ENCODE peak calls at places on chromosomes 7 and 10, in four cellular contexts. S, T, I and K are unnamed samples.

GRCh38 chr10:35420044-35420443 is 83.7 kb downstream of the CCNY start:
- DNase-seq in S (peak; percentile 60), T (no peak), I (no peak), K (no peak)

GRCh38 chr7:37832194-37832593 is 16.2 kb upstream of the NME8 start:
- DNase-seq in S (peak; percentile 8), T (no peak), I (no peak), K (no peak)

GRCh38 chr10:44198780-44199097 is 186.2 kb downstream of the CXCL12 start:
- DNase-seq in S (no peak), T (no peak), I (no peak), K (no peak)

GRCh38 chr7:39595102-39595620 is 28.2 kb upstream of the RALA start:
- DNase-seq in S (no peak), T (peak; percentile 16), I (no peak), K (no peak)

GRCh38 chr10:28906011-28906411 is 228.7 kb downstream of the BAMBI start:
- DNase-seq in S (no peak), T (no peak), I (no peak), K (no peak)

GRCh38 chr7:158658475-158658874 is 46.1 kb downstream of the NCAPG2 start:
- DNase-seq in S (no peak), T (no peak), I (no peak), K (no peak)

GRCh38 chr10:48466611-48467240 is 138.1 kb downstream of the ARHGAP22 start:
- DNase-seq in S (no peak), T (no peak), I (no peak), K (no peak)

GRCh38 chr10:117168729-117169128 is 28.6 kb upstream of the KCNK18 start:
- DNase-seq in S (no peak), T (no peak), I (no peak), K (peak; percentile 38)

GRCh38 chr10:15141136-15142067 is 27.1 kb downstream of the NMT2 start:
- DNase-seq in S (no peak), T (peak; percentile 20), I (no peak), K (no peak)

GRCh38 chr10:126147866-126148578 is 240.3 kb downstream of the ADAM12 start:
- DNase-seq in S (no peak), T (no peak), I (no peak), K (no peak)

GRCh38 chr10:132210766-132211165 is 24.0 kb downstream of the DPYSL4 start:
- DNase-seq in S (no peak), T (no peak), I (no peak), K (no peak)

GRCh38 chr10:67722113-67722512 is 26.1 kb upstream of the CTNNA3 start:
- DNase-seq in S (no peak), T (no peak), I (no peak), K (no peak)

GRCh38 chr10:124745257-124745656 is 1.1 kb upstream of the FAM53B start:
- DNase-seq in S (no peak), T (no peak), I (no peak), K (no peak)

GRCh38 chr7:16189026-16189715 is 232.2 kb downstream of the CRPPA start:
- DNase-seq in S (no peak), T (no peak), I (no peak), K (no peak)

GRCh38 chr7:85823379-85823778 is 636.5 kb upstream of the SEMA3D start:
- DNase-seq in S (no peak), T (no peak), I (no peak), K (no peak)

GRCh38 chr7:73715648-73716317 is 3.7 kb downstream of the STX1A start:
- DNase-seq in S (peak; percentile 99), T (peak; percentile 90), I (peak; percentile 87), K (no peak)

GRCh38 chr7:88758355-88759215 is 915 bp upstream of the ZNF804B start:
- DNase-seq in S (no peak), T (no peak), I (no peak), K (peak; percentile 37)

GRCh38 chr7:117619690-117620089 is 139.9 kb downstream of the CFTR start:
- DNase-seq in S (no peak), T (no peak), I (no peak), K (no peak)

GRCh38 chr7:86372262-86372661 is 271.4 kb upstream of the GRM3 start:
- DNase-seq in S (no peak), T (no peak), I (no peak), K (no peak)

GRCh38 chr10:59942556-59942955 is 36.2 kb upstream of the CCDC6 start:
- DNase-seq in S (no peak), T (no peak), I (no peak), K (no peak)

GRCh38 chr7:156731651-156732050 is 91.1 kb downstream of the RNF32 start:
- DNase-seq in S (no peak), T (no peak), I (no peak), K (no peak)

GRCh38 chr7:102431617-102432298 is 1.6 kb upstream of the ORAI2 start:
- DNase-seq in S (no peak), T (peak; percentile 29), I (no peak), K (no peak)

GRCh38 chr7:130421685-130422084 is 19.1 kb downstream of the CEP41 start:
- DNase-seq in S (no peak), T (no peak), I (no peak), K (no peak)

GRCh38 chr7:66790219-66790618 is 49.7 kb downstream of the RABGEF1 start:
- DNase-seq in S (no peak), T (no peak), I (no peak), K (no peak)

GRCh38 chr10:61662794-61663259 is at the start of gene CABCOCO1:
- DNase-seq in S (peak; percentile 72), T (no peak), I (no peak), K (peak; percentile 84)

GRCh38 chr10:113252650-113253560 is 299.9 kb upstream of the HABP2 start:
- DNase-seq in S (no peak), T (no peak), I (no peak), K (no peak)

GRCh38 chr7:13071999-13072398 is 384.6 kb downstream of the ARL4A start:
- DNase-seq in S (no peak), T (no peak), I (no peak), K (no peak)

GRCh38 chr7:150375662-150376521 is 3.2 kb upstream of the ZNF775 start:
- DNase-seq in S (no peak), T (no peak), I (no peak), K (peak; percentile 4)

GRCh38 chr7:46282155-46282554 is 361.1 kb upstream of the IGFBP3 start:
- DNase-seq in S (no peak), T (no peak), I (no peak), K (peak; percentile 21)

GRCh38 chr10:47456794-47457527 is 27.0 kb downstream of the ANXA8 start:
- DNase-seq in S (no peak), T (peak; percentile 44), I (no peak), K (no peak)

DNA sequence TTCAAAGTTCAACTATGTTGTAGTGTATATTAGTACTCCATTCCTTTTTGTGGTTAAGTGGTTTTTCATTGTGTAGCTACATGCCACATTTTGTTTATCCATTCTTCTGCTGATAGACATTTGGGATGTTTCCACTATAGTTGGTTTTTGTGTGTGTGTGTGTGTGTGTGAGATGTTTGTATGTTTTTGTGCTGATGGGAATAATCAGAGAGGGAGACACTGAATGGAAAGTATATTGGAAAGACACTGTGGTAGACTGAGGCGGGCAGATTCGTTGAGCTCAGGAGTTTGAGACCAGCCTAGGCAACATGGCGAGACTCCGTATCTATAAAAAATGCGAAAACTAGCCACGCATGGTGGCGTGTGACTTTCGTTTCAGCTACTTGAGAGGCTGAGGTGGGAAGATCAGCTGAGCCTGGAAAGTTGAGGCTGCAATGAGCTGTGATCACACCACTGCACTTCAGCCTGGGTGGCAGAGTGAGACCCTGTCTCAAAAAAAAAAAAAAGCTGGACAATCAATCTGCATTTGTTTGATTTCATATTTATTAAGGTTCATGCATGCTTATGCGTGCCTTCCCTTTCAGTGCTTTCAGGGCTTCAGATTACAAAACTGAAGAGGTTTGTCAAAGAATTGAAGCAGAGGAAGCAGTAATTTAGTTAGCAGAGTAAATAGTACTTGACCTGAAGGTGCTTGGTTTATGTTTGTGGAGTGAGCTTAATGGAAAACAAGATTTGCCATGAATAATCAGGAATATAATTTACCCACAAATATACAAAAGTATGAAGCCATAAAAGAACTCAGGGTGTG is 14.7 kb downstream of the SEC24C start:
- DNase-seq in S (no peak), T (no peak), I (no peak), K (no peak)
- TF ChIP-seq HMGXB4 in S (no peak), T (no peak), I (no peak), K (no peak)

GRCh38 chr7:30630986-30631385 is 36.3 kb downstream of the GARS1 start:
- DNase-seq in S (no peak), T (no peak), I (no peak), K (no peak)

GRCh38 chr7:30634634-30635201 is 40.0 kb downstream of the GARS1 start:
- DNase-seq in S (no peak), T (no peak), I (no peak), K (no peak)

GRCh38 chr7:30635798-30636197 is 41.1 kb downstream of the GARS1 start:
- DNase-seq in S (no peak), T (no peak), I (no peak), K (no peak)

GRCh38 chr7:30634193-30634626 is 39.5 kb downstream of the GARS1 start:
- DNase-seq in S (no peak), T (peak; percentile 5), I (no peak), K (no peak)

GRCh38 chr7:30633223-30633622 is 38.5 kb downstream of the GARS1 start:
- DNase-seq in S (no peak), T (no peak), I (no peak), K (no peak)
- TF ChIP-seq HMGXB4 in S (no peak), T (no peak), I (no peak), K (no peak)

DNA sequence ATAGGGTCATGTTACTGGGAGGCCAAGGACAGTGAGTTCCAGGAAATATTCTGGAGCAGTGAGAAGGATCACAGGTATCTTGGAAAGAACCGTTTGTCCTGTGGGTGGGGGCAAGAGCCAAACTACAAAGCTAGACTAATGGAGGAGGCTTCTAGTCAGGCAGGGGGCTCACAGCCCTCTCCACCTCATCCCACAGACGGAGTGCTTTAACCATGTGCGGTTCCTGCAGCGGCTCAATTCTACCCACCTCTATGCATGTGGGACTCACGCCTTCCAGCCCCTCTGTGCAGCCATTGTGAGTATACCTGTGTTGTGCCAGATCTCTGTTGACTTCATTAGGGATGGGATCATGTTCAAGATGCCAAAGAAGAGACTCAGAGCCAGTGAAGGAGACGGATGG is 8.1 kb downstream of the SEMA4G start:
- DNase-seq in S (no peak), T (no peak), I (no peak), K (no peak)
- TF ChIP-seq HMGXB4 in S (no peak), T (no peak), I (no peak), K (no peak)

DNA sequence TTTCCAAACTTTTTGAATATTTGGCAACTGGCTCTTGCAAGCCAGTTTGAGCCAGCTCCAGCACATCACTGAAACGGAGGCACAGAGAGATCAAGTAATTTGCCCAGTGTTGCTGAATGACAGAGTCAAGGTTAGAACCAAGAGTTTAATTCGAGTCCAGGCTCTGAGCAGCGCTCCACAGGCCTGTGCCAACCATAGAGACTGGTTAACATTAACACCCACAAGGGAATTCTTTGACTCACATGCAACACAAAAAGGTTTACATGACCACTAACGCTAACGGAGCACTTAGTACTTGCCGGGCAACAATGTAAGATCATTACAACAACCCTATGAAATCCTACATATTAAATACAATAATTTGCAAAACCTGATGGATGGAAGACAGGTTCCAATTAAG is 1.5 kb downstream of the RGS10 start:
- DNase-seq in S (no peak), T (no peak), I (no peak), K (no peak)
- TF ChIP-seq HMGXB4 in S (no peak), T (no peak), I (no peak), K (no peak)

GRCh38 chr7:106553446-106553836 is 107.5 kb downstream of the CCDC71L start:
- DNase-seq in S (no peak), T (no peak), I (no peak), K (no peak)

GRCh38 chr7:106548491-106548890 is 112.5 kb downstream of the CCDC71L start:
- DNase-seq in S (no peak), T (no peak), I (no peak), K (no peak)

GRCh38 chr7:106552645-106553445 is 108.1 kb downstream of the CCDC71L start:
- DNase-seq in S (no peak), T (no peak), I (no peak), K (no peak)
- TF ChIP-seq HMGXB4 in S (no peak), T (no peak), I (no peak), K (no peak)